ENCODE peak calls at places on chromosome 6, in eight cellular contexts. H is HS-5; N is foreskin melanocyte; Q is effector memory CD4-positive, alpha-beta T cell; K is right lobe of liver; G is RPMI7951; U is foreskin fibroblast; I is pancreas. W is an unnamed sample.

GRCh38 chr6:56693246-56693607 is 50.5 kb upstream of the DST start:
- DNase-seq in H (peak; percentile 80), N (no peak), Q (no peak), K (peak; percentile 90), G (peak; percentile 92), U (peak; percentile 91), I (no peak), W (no peak)

GRCh38 chr6:37020426-37021211 is 15.2 kb downstream of the FGD2 start:
- DNase-seq in H (no peak), N (no peak), Q (no peak), K (no peak), G (no peak), U (no peak), I (no peak), W (no peak)

GRCh38 chr6:142421285-142422202 is 119.7 kb downstream of the ADGRG6 start:
- DNase-seq in H (no peak), N (no peak), Q (no peak), K (no peak), G (peak; percentile 33), U (no peak), I (no peak), W (no peak)

GRCh38 chr6:93789532-93789931 is 370.2 kb upstream of the EPHA7 start:
- DNase-seq in H (no peak), N (no peak), Q (no peak), K (no peak), G (no peak), U (no peak), I (no peak), W (no peak)

GRCh38 chr6:131765081-131765852 is 42.6 kb upstream of the ENPP1 start:
- DNase-seq in H (no peak), N (peak; percentile 46), Q (no peak), K (no peak), G (peak; percentile 88), U (peak; percentile 96), I (no peak), W (no peak)

GRCh38 chr6:27834879-27835549 is 77.2 kb downstream of the OR2B2 start:
- DNase-seq in H (no peak), N (no peak), Q (no peak), K (no peak), G (no peak), U (no peak), I (no peak), W (no peak)

GRCh38 chr6:42449917-42450313 is 1.8 kb downstream of the TRERF1 start:
- DNase-seq in H (no peak), N (no peak), Q (no peak), K (no peak), G (peak; percentile 22), U (no peak), I (no peak), W (no peak)

GRCh38 chr6:92577077-92577719 is 842.2 kb downstream of the EPHA7 start:
- DNase-seq in H (peak; percentile 43), N (no peak), Q (no peak), K (peak; percentile 11), G (no peak), U (no peak), I (peak; percentile 31), W (no peak)

GRCh38 chr6:46453756-46454316 is 37.4 kb downstream of the RCAN2 start:
- DNase-seq in H (no peak), N (no peak), Q (no peak), K (no peak), G (peak; percentile 7), U (peak; percentile 66), I (no peak), W (no peak)

GRCh38 chr6:170019259-170020040 is 268.0 kb downstream of the ERMARD start:
- DNase-seq in H (no peak), N (no peak), Q (no peak), K (no peak), G (peak; percentile 76), U (no peak), I (no peak), W (no peak)

GRCh38 chr6:106442351-106442750 is 81.8 kb downstream of the CRYBG1 start:
- DNase-seq in H (no peak), N (no peak), Q (no peak), K (no peak), G (no peak), U (no peak), I (no peak), W (no peak)

GRCh38 chr6:90233994-90234393 is 62.6 kb downstream of the BACH2 start:
- DNase-seq in H (no peak), N (no peak), Q (peak; percentile 55), K (no peak), G (no peak), U (no peak), I (no peak), W (no peak)

GRCh38 chr6:17583811-17584210 is 16.3 kb upstream of the FAM8A1 start:
- DNase-seq in H (no peak), N (no peak), Q (no peak), K (no peak), G (no peak), U (peak; percentile 45), I (no peak), W (no peak)

GRCh38 chr6:116439572-116439971 is 21.6 kb upstream of the CALHM6 start:
- DNase-seq in H (no peak), N (no peak), Q (no peak), K (no peak), G (no peak), U (no peak), I (no peak), W (no peak)

GRCh38 chr6:136767583-136768307 is 24.5 kb downstream of the MAP3K5 start:
- DNase-seq in H (no peak), N (no peak), Q (no peak), K (no peak), G (no peak), U (no peak), I (no peak), W (peak; percentile 32)

GRCh38 chr6:3523288-3523670 is 66.4 kb upstream of the SLC22A23 start:
- DNase-seq in H (no peak), N (no peak), Q (no peak), K (no peak), G (no peak), U (no peak), I (no peak), W (no peak)

GRCh38 chr6:129615496-129615895 is 94.5 kb downstream of the ARHGAP18 start:
- DNase-seq in H (no peak), N (no peak), Q (no peak), K (no peak), G (no peak), U (no peak), I (no peak), W (no peak)

GRCh38 chr6:117025310-117025709 is 148.3 kb downstream of the RFX6 start:
- DNase-seq in H (no peak), N (no peak), Q (no peak), K (no peak), G (no peak), U (no peak), I (no peak), W (no peak)

GRCh38 chr6:148448371-148449010 is 105.9 kb downstream of the SASH1 start:
- DNase-seq in H (no peak), N (no peak), Q (no peak), K (no peak), G (no peak), U (no peak), I (no peak), W (no peak)

GRCh38 chr6:37320649-37321048 is 33.1 kb upstream of the RNF8 start:
- DNase-seq in H (no peak), N (no peak), Q (no peak), K (no peak), G (no peak), U (no peak), I (no peak), W (no peak)

GRCh38 chr6:15628499-15629131 is 34.2 kb downstream of the DTNBP1 start:
- DNase-seq in H (no peak), N (peak; percentile 87), Q (no peak), K (no peak), G (peak; percentile 82), U (peak; percentile 67), I (no peak), W (no peak)

GRCh38 chr6:14635195-14635594 is 517.6 kb downstream of the CD83 start:
- DNase-seq in H (no peak), N (no peak), Q (peak; percentile 36), K (no peak), G (no peak), U (no peak), I (no peak), W (no peak)

GRCh38 chr6:152099816-152100618 is 292.5 kb downstream of the ESR1 start:
- DNase-seq in H (peak; percentile 67), N (no peak), Q (no peak), K (no peak), G (peak; percentile 93), U (peak; percentile 82), I (no peak), W (no peak)

GRCh38 chr6:52346503-52346902 is 15.4 kb upstream of the PAQR8 start:
- DNase-seq in H (no peak), N (no peak), Q (no peak), K (no peak), G (peak; percentile 43), U (no peak), I (no peak), W (no peak)

GRCh38 chr6:119881416-119881815 is 531.9 kb upstream of the MAN1A1 start:
- DNase-seq in H (no peak), N (peak; percentile 12), Q (no peak), K (no peak), G (peak; percentile 71), U (peak; percentile 9), I (no peak), W (no peak)

GRCh38 chr6:107491791-107492674 is 2.1 kb downstream of the SOBP start:
- DNase-seq in H (no peak), N (peak; percentile 96), Q (no peak), K (no peak), G (peak; percentile 77), U (peak; percentile 83), I (no peak), W (no peak)

GRCh38 chr6:111950661-111951426 is 77.6 kb upstream of the FYN start:
- DNase-seq in H (no peak), N (no peak), Q (no peak), K (no peak), G (peak; percentile 48), U (peak; percentile 43), I (peak; percentile 50), W (no peak)

GRCh38 chr6:85641916-85642773 is 541 bp downstream of the SYNCRIP start:
- DNase-seq in H (no peak), N (peak; percentile 41), Q (peak; percentile 52), K (peak; percentile 77), G (peak; percentile 54), U (peak; percentile 30), I (peak; percentile 86), W (peak; percentile 35)

GRCh38 chr6:56540950-56541600 is 101.6 kb downstream of the DST start:
- DNase-seq in H (no peak), N (no peak), Q (no peak), K (no peak), G (no peak), U (no peak), I (no peak), W (no peak)

GRCh38 chr6:169384291-169384690 is 130.6 kb upstream of the THBS2 start:
- DNase-seq in H (no peak), N (no peak), Q (no peak), K (no peak), G (no peak), U (no peak), I (no peak), W (no peak)

GRCh38 chr6:116616757-116617093 is 446 bp downstream of the RSPH4A start:
- DNase-seq in H (peak; percentile 2), N (no peak), Q (no peak), K (no peak), G (no peak), U (no peak), I (peak; percentile 55), W (no peak)

GRCh38 chr6:20217476-20217855 is 5.2 kb upstream of the MBOAT1 start:
- DNase-seq in H (no peak), N (peak; percentile 29), Q (no peak), K (no peak), G (no peak), U (no peak), I (no peak), W (no peak)

GRCh38 chr6:35642471-35643161 is 46.1 kb downstream of the FKBP5 start:
- DNase-seq in H (no peak), N (no peak), Q (no peak), K (no peak), G (no peak), U (no peak), I (no peak), W (no peak)